ENCODE peak calls at places on chromosome 15, in four cellular contexts. One of them, this sample, is unnamed.

GRCh38 chr15:43872416-43873020 is 45.7 kb downstream of the WDR76 start:
- DNase-seq in IMR-90: peak
- DNase-seq in mammary epithelial cell: peak
- DNase-seq in MM.1S: peak
- DNase-seq in this sample: peak

GRCh38 chr15:88865498-88866099 is 29.7 kb downstream of the HAPLN3 start:
- DNase-seq in IMR-90: no peak
- DNase-seq in mammary epithelial cell: no peak
- DNase-seq in MM.1S: peak
- DNase-seq in this sample: no peak

GRCh38 chr15:52331490-52332240 is 36.1 kb upstream of the MYO5C start:
- DNase-seq in IMR-90: peak
- DNase-seq in mammary epithelial cell: peak
- DNase-seq in MM.1S: peak
- DNase-seq in this sample: peak

GRCh38 chr15:78083687-78084358 is 6.3 kb upstream of the TBC1D2B start:
- DNase-seq in IMR-90: no peak
- DNase-seq in mammary epithelial cell: no peak
- DNase-seq in MM.1S: peak
- DNase-seq in this sample: no peak

GRCh38 chr15:50777045-50777444 is 11.5 kb upstream of the SPPL2A start:
- DNase-seq in IMR-90: no peak
- DNase-seq in mammary epithelial cell: no peak
- DNase-seq in MM.1S: no peak
- DNase-seq in this sample: no peak

GRCh38 chr15:90930861-90931629 is 1.3 kb downstream of the HDDC3 start:
- DNase-seq in IMR-90: no peak
- DNase-seq in mammary epithelial cell: peak
- DNase-seq in MM.1S: peak
- DNase-seq in this sample: no peak

GRCh38 chr15:101296418-101297405 is 1.7 kb upstream of the SNRPA1 start:
- DNase-seq in IMR-90: peak
- DNase-seq in mammary epithelial cell: peak
- DNase-seq in MM.1S: no peak
- DNase-seq in this sample: no peak

GRCh38 chr15:80093854-80094418 is 34.5 kb downstream of the ZFAND6 start:
- DNase-seq in IMR-90: no peak
- DNase-seq in mammary epithelial cell: peak
- DNase-seq in MM.1S: no peak
- DNase-seq in this sample: peak

GRCh38 chr15:50232791-50233190 is 32.7 kb downstream of the HDC start:
- DNase-seq in IMR-90: no peak
- DNase-seq in mammary epithelial cell: no peak
- DNase-seq in MM.1S: no peak
- DNase-seq in this sample: no peak

GRCh38 chr15:77825546-77825945 is 192.8 kb upstream of the LINGO1 start:
- DNase-seq in IMR-90: no peak
- DNase-seq in mammary epithelial cell: no peak
- DNase-seq in MM.1S: no peak
- DNase-seq in this sample: no peak

GRCh38 chr15:69045810-69046209 is 31.3 kb downstream of the NOX5 start:
- DNase-seq in IMR-90: peak
- DNase-seq in mammary epithelial cell: peak
- DNase-seq in MM.1S: no peak
- DNase-seq in this sample: peak

GRCh38 chr15:69513986-69514385 is 61.4 kb downstream of the RPLP1 start:
- DNase-seq in IMR-90: no peak
- DNase-seq in mammary epithelial cell: no peak
- DNase-seq in MM.1S: no peak
- DNase-seq in this sample: no peak

GRCh38 chr15:83992356-83993031 is 243.1 kb upstream of the GOLGA6L4 start:
- DNase-seq in IMR-90: no peak
- DNase-seq in mammary epithelial cell: no peak
- DNase-seq in MM.1S: peak
- DNase-seq in this sample: no peak

GRCh38 chr15:63843901-63844317 is 10.2 kb upstream of the HERC1 start:
- DNase-seq in IMR-90: peak
- DNase-seq in mammary epithelial cell: no peak
- DNase-seq in MM.1S: no peak
- DNase-seq in this sample: peak

GRCh38 chr15:52683585-52683984 is 4.4 kb upstream of the ATOSA start:
- DNase-seq in IMR-90: no peak
- DNase-seq in mammary epithelial cell: no peak
- DNase-seq in MM.1S: peak
- DNase-seq in this sample: no peak

GRCh38 chr15:40466426-40467259 is 4.1 kb upstream of the CHST14 start:
- DNase-seq in IMR-90: no peak
- DNase-seq in mammary epithelial cell: no peak
- DNase-seq in MM.1S: no peak
- DNase-seq in this sample: no peak

GRCh38 chr15:36370735-36371115 is 208.7 kb upstream of the CDIN1 start:
- DNase-seq in IMR-90: peak
- DNase-seq in mammary epithelial cell: peak
- DNase-seq in MM.1S: no peak
- DNase-seq in this sample: peak

GRCh38 chr15:99106417-99107220 is 1.7 kb downstream of the SYNM start:
- DNase-seq in IMR-90: peak
- DNase-seq in mammary epithelial cell: no peak
- DNase-seq in MM.1S: no peak
- DNase-seq in this sample: no peak
- H3K9ac ChIP-seq in IMR-90: no peak
- H3K9ac ChIP-seq in mammary epithelial cell: no peak
- H3K9ac ChIP-seq in MM.1S: no peak
- H3K9ac ChIP-seq in this sample: peak

DNA sequence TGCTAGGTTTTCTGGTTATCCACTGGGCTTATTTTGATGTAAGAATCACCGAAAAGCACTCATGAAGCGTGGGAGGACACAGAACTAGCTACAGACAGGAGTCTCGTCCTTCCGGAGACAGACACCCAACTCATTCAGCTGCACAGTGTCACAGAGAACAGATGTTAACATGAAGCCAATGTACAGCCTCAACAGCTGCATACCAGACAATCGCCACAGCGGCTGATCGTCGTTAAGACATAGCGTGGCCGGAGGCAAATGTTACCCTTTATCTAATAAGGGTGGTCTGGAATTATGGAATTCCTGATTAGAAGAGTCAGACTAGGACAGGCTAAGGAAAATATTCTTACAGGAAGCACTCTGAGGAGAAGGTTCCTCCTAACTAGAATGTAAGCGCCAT is 1.2 kb upstream of the PYGO1 start:
- DNase-seq in IMR-90: no peak
- DNase-seq in mammary epithelial cell: no peak
- DNase-seq in MM.1S: no peak
- DNase-seq in this sample: no peak
- H3K9ac ChIP-seq in IMR-90: no peak
- H3K9ac ChIP-seq in mammary epithelial cell: no peak
- H3K9ac ChIP-seq in MM.1S: no peak
- H3K9ac ChIP-seq in this sample: peak

DNA sequence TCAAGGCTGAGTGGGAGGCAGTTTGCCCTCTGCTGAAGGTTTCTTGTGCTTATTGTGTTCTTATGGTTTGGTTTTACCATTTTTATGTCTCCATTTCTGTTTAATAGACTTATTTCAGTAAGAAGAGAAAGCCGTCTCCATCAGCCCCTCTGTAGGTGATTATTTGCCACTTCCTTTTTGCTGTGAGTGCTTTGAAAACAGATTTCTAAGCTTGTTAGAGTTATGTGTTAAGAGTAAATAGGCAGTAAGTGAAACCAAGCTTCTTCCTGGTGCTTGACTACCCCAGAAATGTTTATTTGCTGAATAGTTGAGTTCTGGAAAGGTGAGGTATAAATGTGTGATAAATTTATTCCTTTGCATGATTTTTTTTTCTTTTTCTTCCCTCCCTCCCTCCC is 146.9 kb downstream of the PGPEP1L start:
- DNase-seq in IMR-90: no peak
- DNase-seq in mammary epithelial cell: no peak
- DNase-seq in MM.1S: peak
- DNase-seq in this sample: no peak
- H3K9ac ChIP-seq in IMR-90: no peak
- H3K9ac ChIP-seq in mammary epithelial cell: no peak
- H3K9ac ChIP-seq in MM.1S: no peak
- H3K9ac ChIP-seq in this sample: no peak

DNA sequence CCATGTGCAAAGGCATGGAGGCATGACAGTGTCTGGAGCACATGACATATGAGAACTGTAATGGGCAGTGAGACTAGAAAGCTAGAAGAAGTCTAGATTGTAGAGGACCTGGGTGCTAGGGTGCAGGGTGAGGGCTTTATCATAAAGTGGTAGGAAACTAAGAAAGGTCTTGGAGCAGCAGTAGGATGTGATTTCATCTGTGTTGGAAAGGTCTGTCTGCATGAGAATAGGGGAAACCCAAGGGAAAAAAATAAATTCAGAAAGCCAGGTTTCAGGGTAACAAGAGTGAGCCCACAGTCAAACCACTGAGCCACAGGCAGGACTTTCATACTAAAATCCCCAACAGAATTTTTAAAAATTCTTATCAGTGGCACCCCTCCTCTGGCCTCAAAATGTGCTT is 54.5 kb downstream of the CCDC33 start:
- DNase-seq in IMR-90: no peak
- DNase-seq in mammary epithelial cell: no peak
- DNase-seq in MM.1S: no peak
- DNase-seq in this sample: no peak
- H3K9ac ChIP-seq in IMR-90: no peak
- H3K9ac ChIP-seq in mammary epithelial cell: no peak
- H3K9ac ChIP-seq in MM.1S: no peak
- H3K9ac ChIP-seq in this sample: no peak

GRCh38 chr15:38769492-38769891 is 204.9 kb upstream of the RASGRP1 start:
- DNase-seq in IMR-90: no peak
- DNase-seq in mammary epithelial cell: no peak
- DNase-seq in MM.1S: no peak
- DNase-seq in this sample: no peak

GRCh38 chr15:38768970-38769369 is 204.4 kb upstream of the RASGRP1 start:
- DNase-seq in IMR-90: peak
- DNase-seq in mammary epithelial cell: no peak
- DNase-seq in MM.1S: no peak
- DNase-seq in this sample: peak
- H3K9ac ChIP-seq in IMR-90: no peak
- H3K9ac ChIP-seq in mammary epithelial cell: no peak
- H3K9ac ChIP-seq in MM.1S: no peak
- H3K9ac ChIP-seq in this sample: no peak

DNA sequence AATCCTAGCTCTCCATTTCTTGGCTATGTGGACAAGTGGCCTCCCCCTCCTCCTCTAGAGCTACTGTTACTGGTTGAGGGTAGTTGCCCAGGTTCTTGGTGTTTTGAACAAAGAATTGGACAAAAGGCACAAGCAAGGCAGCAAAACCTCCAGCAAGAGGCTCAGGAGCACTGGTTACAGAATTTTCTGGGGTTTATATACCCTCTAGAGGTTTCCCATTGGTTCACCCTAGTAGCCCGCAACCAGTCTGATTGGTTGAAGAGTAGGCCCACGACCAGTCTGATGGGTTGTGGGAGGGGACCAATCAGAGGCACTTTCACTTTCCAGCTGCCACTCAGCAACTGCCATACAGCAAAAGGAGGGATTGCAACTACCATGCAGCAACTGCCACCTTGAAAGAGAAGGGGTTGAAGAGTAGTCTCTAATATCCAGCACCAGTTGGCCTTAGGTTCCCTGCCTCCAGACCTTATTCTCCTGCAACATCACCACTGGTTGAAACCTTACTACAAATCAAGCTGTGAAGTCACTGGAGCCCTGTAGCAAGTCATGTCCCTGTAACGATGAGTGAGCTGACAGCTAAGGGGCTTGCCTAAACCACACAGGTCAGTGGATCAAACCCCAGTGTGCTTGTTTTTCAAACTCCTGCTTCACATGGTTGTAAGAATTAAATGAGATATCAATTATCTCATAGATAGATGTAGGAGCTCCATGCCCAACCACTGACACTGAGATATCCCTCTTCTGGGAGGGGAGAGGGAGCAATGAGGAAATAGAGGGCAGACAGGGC is 2.9 kb upstream of the C15orf39 start:
- DNase-seq in IMR-90: peak
- DNase-seq in mammary epithelial cell: peak
- DNase-seq in MM.1S: peak
- DNase-seq in this sample: no peak
- H3K9ac ChIP-seq in IMR-90: no peak
- H3K9ac ChIP-seq in mammary epithelial cell: no peak
- H3K9ac ChIP-seq in MM.1S: no peak
- H3K9ac ChIP-seq in this sample: no peak

GRCh38 chr15:23663232-23663631 is 15.6 kb upstream of the MAGEL2 start:
- DNase-seq in IMR-90: no peak
- DNase-seq in mammary epithelial cell: no peak
- DNase-seq in MM.1S: no peak
- DNase-seq in this sample: no peak
- H3K9ac ChIP-seq in IMR-90: no peak
- H3K9ac ChIP-seq in mammary epithelial cell: no peak
- H3K9ac ChIP-seq in MM.1S: no peak
- H3K9ac ChIP-seq in this sample: no peak

GRCh38 chr15:62464705-62465104 is 299.6 kb upstream of the C2CD4B start:
- DNase-seq in IMR-90: peak
- DNase-seq in mammary epithelial cell: peak
- DNase-seq in MM.1S: no peak
- DNase-seq in this sample: peak

GRCh38 chr15:62462268-62462667 is 297.2 kb upstream of the C2CD4B start:
- DNase-seq in IMR-90: no peak
- DNase-seq in mammary epithelial cell: no peak
- DNase-seq in MM.1S: no peak
- DNase-seq in this sample: no peak

GRCh38 chr15:62462721-62463120 is 297.6 kb upstream of the C2CD4B start:
- DNase-seq in IMR-90: no peak
- DNase-seq in mammary epithelial cell: no peak
- DNase-seq in MM.1S: no peak
- DNase-seq in this sample: no peak

GRCh38 chr15:62469478-62469873 is 304.4 kb upstream of the C2CD4B start:
- DNase-seq in IMR-90: peak
- DNase-seq in mammary epithelial cell: no peak
- DNase-seq in MM.1S: no peak
- DNase-seq in this sample: peak

DNA sequence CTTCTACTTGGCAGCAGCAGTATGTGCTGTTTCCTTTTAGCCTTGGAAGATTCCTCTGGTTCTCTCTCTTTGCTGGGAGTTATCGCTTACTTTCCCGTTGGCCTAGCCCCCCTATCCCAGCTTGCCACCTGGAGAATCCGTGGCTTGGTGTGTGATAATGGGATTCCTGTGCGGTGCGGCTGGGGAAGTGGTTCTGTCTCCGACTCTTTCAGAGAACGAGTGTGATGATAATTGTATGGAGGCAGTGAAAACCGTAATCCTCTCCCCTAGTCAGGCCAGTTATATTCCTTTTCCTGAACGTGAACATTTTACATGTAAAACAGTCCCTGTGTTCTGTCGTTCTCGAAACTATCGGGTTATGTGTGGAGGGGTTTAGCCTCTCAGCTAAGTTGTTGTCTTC is 300.1 kb upstream of the C2CD4B start:
- DNase-seq in IMR-90: no peak
- DNase-seq in mammary epithelial cell: no peak
- DNase-seq in MM.1S: no peak
- DNase-seq in this sample: no peak
- H3K9ac ChIP-seq in IMR-90: peak
- H3K9ac ChIP-seq in mammary epithelial cell: no peak
- H3K9ac ChIP-seq in MM.1S: no peak
- H3K9ac ChIP-seq in this sample: peak

This sample was measured in astrocyte.